ENCODE peak calls at places on chromosomes 6 and 20, in nine cellular contexts. R, P, B, H, F, S, J, L and C are unnamed samples.

GRCh38 chr20:39885975-39886649 is 802.9 kb downstream of the MAFB start:
- DNase-seq in R (peak; percentile 82), P (peak; percentile 41), B (peak; percentile 88), H (peak; percentile 47), F (no peak), S (peak; percentile 9), J (no peak), L (no peak), C (peak; percentile 76)

GRCh38 chr20:11271920-11272594 is 598.3 kb upstream of the JAG1 start:
- DNase-seq in R (no peak), P (no peak), B (no peak), H (no peak), F (no peak), S (no peak), J (no peak), L (peak; percentile 40), C (no peak)

GRCh38 chr6:125793280-125793679 is 2.5 kb downstream of the NCOA7 start:
- DNase-seq in R (no peak), P (no peak), B (no peak), H (no peak), F (no peak), S (no peak), J (no peak), L (no peak), C (no peak)

GRCh38 chr6:25342784-25343183 is 63.6 kb downstream of the CARMIL1 start:
- DNase-seq in R (no peak), P (no peak), B (peak; percentile 24), H (no peak), F (peak; percentile 5), S (no peak), J (no peak), L (no peak), C (no peak)

GRCh38 chr20:43736588-43737091 is 9.8 kb upstream of the GTSF1L start:
- DNase-seq in R (no peak), P (no peak), B (peak; percentile 10), H (no peak), F (no peak), S (no peak), J (no peak), L (no peak), C (no peak)

GRCh38 chr6:14026831-14027539 is 90.6 kb upstream of the CD83 start:
- DNase-seq in R (no peak), P (no peak), B (peak; percentile 18), H (no peak), F (no peak), S (no peak), J (no peak), L (no peak), C (no peak)

GRCh38 chr6:155417454-155417853 is 38.2 kb downstream of the NOX3 start:
- DNase-seq in R (no peak), P (no peak), B (peak; percentile 16), H (no peak), F (no peak), S (no peak), J (no peak), L (no peak), C (no peak)

GRCh38 chr6:44161997-44162338 is 3.3 kb downstream of the CAPN11 start:
- DNase-seq in R (no peak), P (no peak), B (peak; percentile 67), H (no peak), F (no peak), S (no peak), J (no peak), L (no peak), C (no peak)

GRCh38 chr6:22526753-22527152 is 42.6 kb upstream of the HDGFL1 start:
- DNase-seq in R (no peak), P (no peak), B (peak; percentile 36), H (no peak), F (no peak), S (no peak), J (no peak), L (no peak), C (no peak)

GRCh38 chr6:152301806-152302568 is 335.2 kb downstream of the SYNE1 start:
- DNase-seq in R (peak; percentile 92), P (peak; percentile 91), B (peak; percentile 90), H (peak; percentile 86), F (peak; percentile 61), S (peak; percentile 40), J (peak; percentile 72), L (peak; percentile 97), C (peak; percentile 97)
- TF ChIP-seq POLR2A in R (no peak), P (peak; percentile 74), B (peak; percentile 77), H (peak; percentile 55), F (peak; percentile 56), S (peak; percentile 59), J (no peak), L (no peak), C (no peak)

DNA sequence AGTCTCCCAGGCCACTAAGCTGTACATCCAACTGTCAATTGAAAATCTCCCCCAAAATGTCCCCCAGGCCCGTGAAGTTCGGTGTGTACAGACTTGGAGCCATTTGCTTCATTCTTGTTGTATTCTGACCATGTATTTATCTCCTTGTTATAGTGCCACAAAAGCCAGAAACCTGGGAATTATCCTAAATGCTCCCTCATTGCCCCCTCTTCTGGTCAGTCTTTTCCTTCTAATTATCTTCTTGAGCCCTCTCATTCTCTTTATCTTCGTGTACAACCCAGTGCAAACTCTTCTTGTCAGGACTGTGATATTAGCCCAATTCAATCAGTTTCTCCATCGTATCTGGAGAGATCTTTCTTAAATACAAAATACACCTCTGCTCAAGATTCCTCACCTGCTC is 64.7 kb downstream of the RFX6 start:
- DNase-seq in R (no peak), P (no peak), B (no peak), H (no peak), F (no peak), S (no peak), J (no peak), L (no peak), C (no peak)
- TF ChIP-seq CTCF in R (no peak), P (no peak), B (no peak), H (no peak), F (no peak), S (no peak), J (no peak), L (no peak), C (no peak)

GRCh38 chr6:121436172-121436965 is 923 bp downstream of the GJA1 start:
- DNase-seq in R (no peak), P (no peak), B (no peak), H (no peak), F (no peak), S (no peak), J (no peak), L (peak; percentile 67), C (no peak)

GRCh38 chr6:121436966-121437756 is 1.7 kb downstream of the GJA1 start:
- DNase-seq in R (peak; percentile 75), P (peak; percentile 40), B (peak; percentile 40), H (peak; percentile 14), F (peak; percentile 14), S (no peak), J (peak; percentile 68), L (peak; percentile 88), C (peak; percentile 90)

GRCh38 chr6:121434037-121434770 is 1.2 kb upstream of the GJA1 start:
- DNase-seq in R (no peak), P (no peak), B (peak; percentile 28), H (no peak), F (no peak), S (no peak), J (no peak), L (no peak), C (no peak)

GRCh38 chr6:121437861-121438651 is 2.6 kb downstream of the GJA1 start:
- DNase-seq in R (no peak), P (no peak), B (peak; percentile 52), H (no peak), F (peak; percentile 17), S (no peak), J (peak; percentile 45), L (no peak), C (no peak)

GRCh38 chr6:121435444-121436069 is at the start of gene GJA1:
- DNase-seq in R (no peak), P (no peak), B (peak; percentile 86), H (peak; percentile 12), F (peak; percentile 61), S (no peak), J (peak; percentile 60), L (no peak), C (peak; percentile 76)
- H3K4me3 ChIP-seq in R (peak within 1 kb of the TSS; percentile 49), P (peak within 1 kb of the TSS; percentile 48), B (peak within 1 kb of the TSS; percentile 89), H (peak within 1 kb of the TSS; percentile 31), F (peak within 1 kb of the TSS; percentile 95), S (peak within 1 kb of the TSS; percentile 52), J (peak within 1 kb of the TSS; percentile 82), L (peak within 1 kb of the TSS; percentile 60), C (peak within 1 kb of the TSS; percentile 56)

GRCh38 chr20:3818155-3819151 is 1.9 kb upstream of the AP5S1 start:
- DNase-seq in R (peak; percentile 85), P (peak; percentile 68), B (peak; percentile 87), H (peak; percentile 82), F (peak; percentile 89), S (no peak), J (peak; percentile 67), L (no peak), C (peak; percentile 65)

GRCh38 chr20:3819413-3820047 is 817 bp upstream of the AP5S1 start:
- DNase-seq in R (peak; percentile 72), P (no peak), B (no peak), H (no peak), F (no peak), S (no peak), J (no peak), L (no peak), C (no peak)

GRCh38 chr20:3820048-3820900 is at the start of gene AP5S1:
- DNase-seq in R (peak; percentile 99), P (peak; percentile 98), B (peak; percentile 96), H (peak; percentile 98), F (peak; percentile 88), S (peak; percentile 88), J (peak; percentile 96), L (peak; percentile 100), C (peak; percentile 96)

GRCh38 chr20:3821996-3822395 is 1.6 kb downstream of the AP5S1 start:
- DNase-seq in R (peak; percentile 72), P (no peak), B (no peak), H (no peak), F (no peak), S (no peak), J (no peak), L (no peak), C (no peak)

DNA sequence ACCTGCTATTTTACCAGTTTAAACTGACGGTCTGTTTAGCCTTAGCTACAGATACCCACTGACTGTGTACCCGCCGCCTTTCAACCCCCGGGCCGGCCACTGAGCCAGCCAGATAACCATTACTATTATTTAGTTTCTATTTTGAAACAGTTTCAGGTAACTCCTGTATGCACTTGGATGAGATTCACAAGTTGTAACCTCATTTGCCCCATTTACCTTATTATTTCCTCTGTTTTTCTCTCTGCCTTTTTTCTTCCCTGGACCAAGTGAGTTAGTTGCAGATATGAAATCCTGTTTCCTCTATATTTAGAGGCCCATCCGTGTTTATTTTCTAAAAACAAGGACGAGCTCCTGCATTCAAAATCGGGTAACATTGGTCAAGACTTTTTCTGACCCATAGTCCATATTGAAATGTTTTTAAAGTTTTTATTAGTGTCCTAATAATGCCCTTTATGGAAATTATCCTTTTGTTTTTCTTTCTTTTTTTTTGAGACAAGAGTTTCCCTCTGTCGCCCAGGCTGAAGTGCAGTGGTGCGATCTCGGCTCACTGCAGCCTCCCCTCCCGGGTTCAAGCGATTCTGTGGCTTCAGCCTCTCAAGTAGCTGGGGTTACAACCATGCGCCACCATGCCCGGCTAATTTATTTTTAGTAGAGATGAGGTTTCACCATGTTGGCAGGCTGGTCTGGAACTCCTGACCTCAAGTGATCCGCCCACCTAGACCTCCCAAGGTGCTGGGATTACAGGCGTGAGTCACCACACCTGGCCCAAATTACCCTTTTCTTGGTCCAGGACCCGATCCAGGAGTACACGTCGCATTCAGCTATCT is 767 bp downstream of the AP5S1 start:
- DNase-seq in R (peak; percentile 66), P (no peak), B (no peak), H (no peak), F (no peak), S (no peak), J (no peak), L (no peak), C (no peak)
- TF ChIP-seq POLR2A in R (no peak), P (no peak), B (no peak), H (no peak), F (no peak), S (no peak), J (no peak), L (no peak), C (no peak)